ENCODE peak calls at places on chromosomes 7 and 10, in seven cellular contexts. F, C, V, B, H, W and S are unnamed samples. For H3K4me1, the result is how much of the 10 kb centered on the place peaks cover.

GRCh38 chr7:50970092-50970491 is 187.4 kb upstream of the GRB10 start:
- DNase-seq in C (no peak), V (no peak), W (no peak), H (no peak), B (no peak), F (no peak), S (no peak)

GRCh38 chr10:51079766-51080165 is 5.5 kb downstream of the PRKG1 start:
- DNase-seq in F (no peak), V (no peak), W (no peak), C (no peak), H (no peak), B (no peak), S (no peak)

GRCh38 chr7:70177166-70177565 is 578.9 kb downstream of the AUTS2 start:
- DNase-seq in V (no peak), C (no peak), B (no peak), F (no peak), W (no peak), H (peak), S (no peak)

GRCh38 chr10:129057856-129058663 is 409.0 kb upstream of the MGMT start:
- DNase-seq in W (no peak), C (no peak), V (no peak), B (no peak), H (no peak), F (peak), S (no peak)

GRCh38 chr7:86012955-86013354 is 630.8 kb upstream of the GRM3 start:
- DNase-seq in H (no peak), V (no peak), B (no peak), W (no peak), F (no peak), C (no peak), S (no peak)

GRCh38 chr7:108308913-108309312 is 147.3 kb downstream of the NRCAM start:
- DNase-seq in B (no peak), F (no peak), C (no peak), V (no peak), H (peak), W (peak), S (no peak)

GRCh38 chr7:24725554-24726260 is 31.6 kb downstream of the GSDME start:
- DNase-seq in C (no peak), F (no peak), H (no peak), B (no peak), V (no peak), W (no peak), S (no peak)

GRCh38 chr7:30994206-30995100 is 30.7 kb downstream of the GHRHR start:
- DNase-seq in B (no peak), F (no peak), W (no peak), V (no peak), H (no peak), C (no peak), S (no peak)

GRCh38 chr7:101173752-101174244 is 6.3 kb downstream of the NAT16 start:
- DNase-seq in C (peak), F (peak), B (no peak), V (no peak), W (peak), H (no peak), S (no peak)

GRCh38 chr7:95867309-95867708 is 95.0 kb downstream of the DYNC1I1 start:
- DNase-seq in V (no peak), F (no peak), C (no peak), W (no peak), H (no peak), B (no peak), S (no peak)

DNA sequence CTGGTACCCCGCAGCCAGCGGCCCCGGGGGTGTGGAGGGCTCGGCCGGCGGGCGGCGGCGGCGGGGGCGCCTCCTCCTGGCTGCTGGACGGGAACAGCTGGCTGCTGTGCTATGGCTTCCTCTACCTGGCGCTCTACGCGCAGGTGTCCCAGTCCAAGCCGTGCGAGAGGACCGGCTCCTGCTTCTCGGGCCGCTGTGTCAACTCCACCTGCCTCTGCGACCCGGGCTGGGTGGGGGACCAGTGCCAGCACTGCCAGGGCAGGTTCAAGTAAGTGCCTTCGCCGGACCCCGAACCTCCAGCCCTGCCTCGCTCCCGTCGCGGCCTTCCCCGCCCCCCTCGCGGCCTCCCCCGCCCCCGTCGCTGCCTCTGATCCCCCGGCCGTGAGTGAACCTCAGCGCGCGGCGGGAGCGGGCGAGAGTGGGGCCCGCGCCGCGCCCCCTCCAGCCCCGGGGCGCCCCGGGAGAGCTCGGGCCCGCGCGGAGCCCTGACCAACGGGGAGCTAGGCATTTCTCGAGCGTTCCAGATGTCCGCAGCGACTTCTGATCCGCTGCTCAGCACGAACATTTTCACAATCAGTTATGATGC is 704 bp downstream of the ATRNL1 start:
- DNase-seq in F (no peak), B (peak), C (peak), V (peak), W (no peak), H (no peak), S (peak)
- TF ChIP-seq CTCF in F (no peak), B (peak), C (peak), V (no peak), W (peak), H (no peak), S (no peak)

DNA sequence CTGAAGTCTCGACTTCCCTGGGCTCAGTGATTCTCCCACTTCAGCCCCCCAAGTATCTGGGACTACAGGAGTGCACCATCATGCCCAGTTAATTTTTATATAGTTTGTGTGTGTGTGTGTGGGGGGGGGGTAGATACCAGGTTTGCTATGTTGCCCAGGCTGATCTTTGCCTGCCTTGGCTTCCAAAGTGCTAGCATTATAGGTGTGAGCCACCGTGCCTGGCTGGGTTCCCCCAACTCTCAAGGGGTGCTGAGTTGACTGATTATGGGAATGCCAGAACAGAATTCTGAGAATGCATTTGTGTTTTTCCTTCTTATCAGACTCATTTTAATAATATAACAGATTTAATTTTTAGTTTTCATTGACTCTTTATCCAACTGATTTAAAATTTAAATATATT is 19.5 kb downstream of the RPA3 start:
- DNase-seq in F (no peak), V (no peak), C (no peak), W (no peak), H (no peak), B (no peak), S (no peak)
- H3K4me1 ChIP-seq in F (under half), V (under half), C (under half), W (under half), H (under half), B (under half), S (half or more)

GRCh38 chr7:129169705-129170319 is 18.6 kb upstream of the SMO start:
- DNase-seq in W (no peak), H (no peak), B (no peak), V (no peak), F (no peak), C (no peak), S (no peak)
- TF ChIP-seq CTCF in W (no peak), H (no peak), B (no peak), V (no peak), F (no peak), C (no peak), S (no peak)

DNA sequence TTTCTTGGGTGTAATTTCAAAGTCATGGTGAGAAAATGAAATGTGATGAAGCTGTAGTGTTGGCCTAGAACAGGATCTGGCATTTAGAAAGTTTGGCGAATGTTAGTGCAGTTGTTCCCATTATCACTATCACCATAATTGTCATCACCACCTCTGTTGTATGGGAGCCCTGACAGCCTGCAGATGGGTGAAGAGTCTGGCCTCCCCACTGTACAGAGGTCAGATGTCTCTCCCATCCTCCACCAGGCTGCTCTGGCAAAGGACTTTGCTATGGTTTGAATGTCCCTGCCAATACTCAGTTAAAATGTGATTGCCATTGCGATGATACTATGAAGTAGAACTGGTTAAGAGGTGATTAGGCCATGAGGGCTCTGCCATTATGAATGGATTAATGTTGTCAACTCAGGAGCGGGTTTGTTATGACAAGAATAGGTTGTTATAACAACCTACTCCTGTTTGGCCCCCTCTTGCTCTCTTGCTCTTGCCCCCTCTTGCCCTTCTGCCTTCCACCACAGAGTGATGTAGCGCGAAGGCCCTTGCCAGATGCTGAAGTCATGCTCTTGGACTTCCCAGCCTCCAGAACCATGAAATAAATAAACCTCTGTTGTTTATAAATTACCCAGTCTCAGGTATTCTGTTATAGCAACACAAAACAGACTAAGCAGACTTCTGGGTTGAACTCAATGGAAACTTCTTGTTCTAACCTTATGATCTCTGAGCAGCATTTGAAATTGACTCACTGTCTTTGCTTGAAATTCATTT is 90.0 kb downstream of the GRK5 start:
- DNase-seq in B (no peak), C (no peak), F (no peak), V (no peak), W (no peak), H (no peak), S (no peak)
- H3K4me1 ChIP-seq in B (under half), C (under half), F (under half), V (under half), W (under half), H (under half), S (under half)

GRCh38 chr7:21670496-21670895 is 127.7 kb downstream of the DNAH11 start:
- DNase-seq in B (no peak), H (no peak), F (no peak), C (no peak), V (no peak), W (no peak), S (no peak)

GRCh38 chr7:21671859-21672258 is 129.0 kb downstream of the DNAH11 start:
- DNase-seq in V (no peak), C (no peak), B (no peak), W (no peak), H (no peak), F (no peak), S (no peak)

GRCh38 chr7:21675255-21675654 is 132.4 kb downstream of the DNAH11 start:
- DNase-seq in B (no peak), C (no peak), V (no peak), H (peak), F (no peak), W (no peak), S (no peak)
- TF ChIP-seq CTCF in B (no peak), C (no peak), V (no peak), H (no peak), F (no peak), W (no peak), S (no peak)

GRCh38 chr7:88089484-88090050 is 130.3 kb downstream of the SRI start:
- DNase-seq in F (no peak), B (no peak), W (no peak), C (no peak), H (no peak), V (no peak), S (no peak)
- H3K4me1 ChIP-seq in F (under half), B (under half), W (under half), C (under half), H (under half), V (under half), S (under half)

GRCh38 chr7:2321020-2321419 is 6.8 kb upstream of the SNX8 start:
- DNase-seq in H (peak), F (no peak), V (no peak), B (no peak), C (no peak), W (peak), S (no peak)
- TF ChIP-seq CTCF in H (no peak), F (no peak), V (no peak), B (no peak), C (no peak), W (peak), S (no peak)

DNA sequence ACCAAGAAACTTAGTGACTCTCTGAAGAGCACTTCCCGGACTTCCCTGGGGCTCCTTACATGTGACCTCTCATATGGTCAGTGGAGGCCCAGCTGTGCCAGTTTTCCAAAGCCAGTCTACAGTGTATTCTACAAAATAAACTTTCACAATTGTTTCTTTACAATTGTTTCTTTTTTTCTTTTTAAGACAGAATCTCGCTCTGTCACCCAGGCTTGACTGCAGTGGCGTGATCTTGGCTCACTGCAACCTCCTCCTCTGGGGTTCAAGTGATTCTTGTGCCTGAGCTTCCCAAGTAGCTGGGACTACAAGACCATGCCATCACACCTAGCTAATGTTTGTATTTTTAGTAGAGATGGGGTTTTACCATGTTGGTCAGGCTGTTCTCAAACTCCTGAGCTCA is 25.9 kb downstream of the CYP17A1 start:
- DNase-seq in C (no peak), V (no peak), F (no peak), H (no peak), B (no peak), W (no peak), S (no peak)
- H3K4me1 ChIP-seq in C (under half), V (under half), F (under half), H (under half), B (under half), W (under half), S (under half)